ENCODE peak calls at places on chromosomes 16 and 17, in six cellular contexts. One of them, this sample, is unnamed.

GRCh38 chr16:31327675-31328225 is 27.2 kb upstream of the ITGAX start:
- DNase-seq in tibial nerve: no peak
- DNase-seq in dorsolateral prefrontal cortex: no peak
- DNase-seq in prostate gland: no peak
- DNase-seq in mucosa of descending colon: no peak
- DNase-seq in GM12865: no peak
- DNase-seq in this sample: no peak

GRCh38 chr17:64297467-64298088 is 34.5 kb upstream of the TEX2 start:
- DNase-seq in tibial nerve: no peak
- DNase-seq in dorsolateral prefrontal cortex: no peak
- DNase-seq in prostate gland: no peak
- DNase-seq in mucosa of descending colon: no peak
- DNase-seq in GM12865: no peak
- DNase-seq in this sample: no peak

GRCh38 chr17:81218459-81218858 is 4.3 kb downstream of the CEP131 start:
- DNase-seq in tibial nerve: no peak
- DNase-seq in dorsolateral prefrontal cortex: no peak
- DNase-seq in prostate gland: no peak
- DNase-seq in mucosa of descending colon: no peak
- DNase-seq in GM12865: no peak
- DNase-seq in this sample: no peak

GRCh38 chr16:25033852-25034251 is 18.7 kb upstream of the ARHGAP17 start:
- DNase-seq in tibial nerve: no peak
- DNase-seq in dorsolateral prefrontal cortex: no peak
- DNase-seq in prostate gland: no peak
- DNase-seq in mucosa of descending colon: no peak
- DNase-seq in GM12865: no peak
- DNase-seq in this sample: no peak

GRCh38 chr17:57207396-57207795 is 48.9 kb upstream of the MSI2 start:
- DNase-seq in tibial nerve: no peak
- DNase-seq in dorsolateral prefrontal cortex: no peak
- DNase-seq in prostate gland: no peak
- DNase-seq in mucosa of descending colon: no peak
- DNase-seq in GM12865: no peak
- DNase-seq in this sample: no peak

GRCh38 chr17:62882284-62882683 is 74.2 kb upstream of the MARCHF10 start:
- DNase-seq in tibial nerve: no peak
- DNase-seq in dorsolateral prefrontal cortex: no peak
- DNase-seq in prostate gland: no peak
- DNase-seq in mucosa of descending colon: no peak
- DNase-seq in GM12865: no peak
- DNase-seq in this sample: no peak

GRCh38 chr17:19579192-19579668 is 45.6 kb downstream of the SLC47A1 start:
- DNase-seq in tibial nerve: no peak
- DNase-seq in dorsolateral prefrontal cortex: no peak
- DNase-seq in prostate gland: no peak
- DNase-seq in mucosa of descending colon: no peak
- DNase-seq in GM12865: no peak
- DNase-seq in this sample: no peak

GRCh38 chr16:84477661-84478060 is 26.8 kb downstream of the MEAK7 start:
- DNase-seq in tibial nerve: no peak
- DNase-seq in dorsolateral prefrontal cortex: peak
- DNase-seq in prostate gland: no peak
- DNase-seq in mucosa of descending colon: no peak
- DNase-seq in GM12865: no peak
- DNase-seq in this sample: no peak

GRCh38 chr16:69112285-69113129 is 7.1 kb downstream of the HAS3 start:
- DNase-seq in tibial nerve: no peak
- DNase-seq in dorsolateral prefrontal cortex: peak
- DNase-seq in prostate gland: no peak
- DNase-seq in mucosa of descending colon: peak
- DNase-seq in GM12865: peak
- DNase-seq in this sample: no peak

GRCh38 chr17:17570207-17570797 is 21.2 kb downstream of the PEMT start:
- DNase-seq in tibial nerve: no peak
- DNase-seq in dorsolateral prefrontal cortex: peak
- DNase-seq in prostate gland: peak
- DNase-seq in mucosa of descending colon: peak
- DNase-seq in GM12865: no peak
- DNase-seq in this sample: no peak

GRCh38 chr16:27405546-27406451 is 3.8 kb downstream of the IL21R start:
- DNase-seq in tibial nerve: no peak
- DNase-seq in dorsolateral prefrontal cortex: no peak
- DNase-seq in prostate gland: no peak
- DNase-seq in mucosa of descending colon: no peak
- DNase-seq in GM12865: peak
- DNase-seq in this sample: no peak

GRCh38 chr17:80839401-80839800 is 152.2 kb upstream of the CHMP6 start:
- DNase-seq in tibial nerve: no peak
- DNase-seq in dorsolateral prefrontal cortex: peak
- DNase-seq in prostate gland: no peak
- DNase-seq in mucosa of descending colon: no peak
- DNase-seq in GM12865: no peak
- DNase-seq in this sample: no peak

GRCh38 chr17:7886227-7887037 is 2.2 kb upstream of the CHD3 start:
- DNase-seq in tibial nerve: no peak
- DNase-seq in dorsolateral prefrontal cortex: no peak
- DNase-seq in prostate gland: peak
- DNase-seq in mucosa of descending colon: peak
- DNase-seq in GM12865: peak
- DNase-seq in this sample: no peak

GRCh38 chr16:2039286-2040030 is 8.2 kb downstream of the NTHL1 start:
- DNase-seq in tibial nerve: peak
- DNase-seq in dorsolateral prefrontal cortex: no peak
- DNase-seq in prostate gland: peak
- DNase-seq in mucosa of descending colon: peak
- DNase-seq in GM12865: no peak
- DNase-seq in this sample: no peak

GRCh38 chr17:30970757-30971567 is at the start of gene RNF135:
- DNase-seq in tibial nerve: peak
- DNase-seq in dorsolateral prefrontal cortex: peak
- DNase-seq in prostate gland: peak
- DNase-seq in mucosa of descending colon: peak
- DNase-seq in GM12865: peak
- DNase-seq in this sample: no peak
- H3K4me3 ChIP-seq in tibial nerve: peak
- H3K4me3 ChIP-seq in dorsolateral prefrontal cortex: peak
- H3K4me3 ChIP-seq in prostate gland: peak
- H3K4me3 ChIP-seq in mucosa of descending colon: peak
- H3K4me3 ChIP-seq in GM12865: peak
- H3K4me3 ChIP-seq in this sample: peak

DNA sequence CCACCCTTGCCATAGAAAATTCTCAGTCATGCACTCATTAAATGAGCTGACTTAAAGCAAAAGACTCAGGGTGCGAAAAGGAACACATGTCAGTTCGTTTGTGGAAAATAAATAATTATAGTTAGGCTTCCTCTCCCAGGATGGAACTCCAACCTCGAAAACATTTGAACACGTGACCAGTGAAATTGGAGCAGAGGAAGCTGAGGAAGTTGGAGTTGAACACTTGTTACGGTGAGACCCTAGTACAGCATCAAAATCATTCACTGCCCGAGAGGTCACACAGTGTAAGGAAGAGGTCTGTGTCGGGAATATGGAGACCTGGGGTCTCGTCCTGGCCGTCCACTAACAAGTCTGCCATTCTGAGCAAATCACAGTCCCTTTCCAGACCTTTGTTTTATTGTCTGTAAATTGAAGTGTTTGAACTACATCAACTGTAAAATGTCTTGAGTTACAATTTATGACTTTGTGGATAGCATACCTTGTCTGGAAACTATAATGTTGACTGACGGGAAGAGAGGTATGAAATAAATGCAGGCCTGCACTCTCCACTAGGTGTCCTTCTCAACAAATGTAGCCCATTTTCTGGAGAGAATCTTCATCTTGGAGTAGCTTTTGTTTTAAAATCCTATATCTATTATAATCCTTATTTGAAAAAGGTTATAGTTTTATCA is 7.7 kb downstream of the PSMD7 start:
- DNase-seq in tibial nerve: no peak
- DNase-seq in dorsolateral prefrontal cortex: no peak
- DNase-seq in prostate gland: no peak
- DNase-seq in mucosa of descending colon: peak
- DNase-seq in GM12865: no peak
- DNase-seq in this sample: no peak
- TF ChIP-seq CTCF in tibial nerve: no peak
- TF ChIP-seq CTCF in dorsolateral prefrontal cortex: peak
- TF ChIP-seq CTCF in prostate gland: peak
- TF ChIP-seq CTCF in mucosa of descending colon: peak
- TF ChIP-seq CTCF in GM12865: peak
- TF ChIP-seq CTCF in this sample: peak

GRCh38 chr17:48427598-48427997 is 2.4 kb downstream of the SKAP1 start:
- DNase-seq in tibial nerve: no peak
- DNase-seq in dorsolateral prefrontal cortex: no peak
- DNase-seq in prostate gland: no peak
- DNase-seq in mucosa of descending colon: peak
- DNase-seq in GM12865: peak
- DNase-seq in this sample: peak

GRCh38 chr17:48429156-48429555 is 858 bp downstream of the SKAP1 start:
- DNase-seq in tibial nerve: no peak
- DNase-seq in dorsolateral prefrontal cortex: no peak
- DNase-seq in prostate gland: no peak
- DNase-seq in mucosa of descending colon: peak
- DNase-seq in GM12865: peak
- DNase-seq in this sample: no peak

GRCh38 chr17:48432820-48433775 is 3.1 kb upstream of the SKAP1 start:
- DNase-seq in tibial nerve: no peak
- DNase-seq in dorsolateral prefrontal cortex: no peak
- DNase-seq in prostate gland: no peak
- DNase-seq in mucosa of descending colon: no peak
- DNase-seq in GM12865: no peak
- DNase-seq in this sample: no peak

GRCh38 chr17:48426019-48426418 is 4.0 kb downstream of the SKAP1 start:
- DNase-seq in tibial nerve: no peak
- DNase-seq in dorsolateral prefrontal cortex: no peak
- DNase-seq in prostate gland: no peak
- DNase-seq in mucosa of descending colon: no peak
- DNase-seq in GM12865: no peak
- DNase-seq in this sample: no peak

DNA sequence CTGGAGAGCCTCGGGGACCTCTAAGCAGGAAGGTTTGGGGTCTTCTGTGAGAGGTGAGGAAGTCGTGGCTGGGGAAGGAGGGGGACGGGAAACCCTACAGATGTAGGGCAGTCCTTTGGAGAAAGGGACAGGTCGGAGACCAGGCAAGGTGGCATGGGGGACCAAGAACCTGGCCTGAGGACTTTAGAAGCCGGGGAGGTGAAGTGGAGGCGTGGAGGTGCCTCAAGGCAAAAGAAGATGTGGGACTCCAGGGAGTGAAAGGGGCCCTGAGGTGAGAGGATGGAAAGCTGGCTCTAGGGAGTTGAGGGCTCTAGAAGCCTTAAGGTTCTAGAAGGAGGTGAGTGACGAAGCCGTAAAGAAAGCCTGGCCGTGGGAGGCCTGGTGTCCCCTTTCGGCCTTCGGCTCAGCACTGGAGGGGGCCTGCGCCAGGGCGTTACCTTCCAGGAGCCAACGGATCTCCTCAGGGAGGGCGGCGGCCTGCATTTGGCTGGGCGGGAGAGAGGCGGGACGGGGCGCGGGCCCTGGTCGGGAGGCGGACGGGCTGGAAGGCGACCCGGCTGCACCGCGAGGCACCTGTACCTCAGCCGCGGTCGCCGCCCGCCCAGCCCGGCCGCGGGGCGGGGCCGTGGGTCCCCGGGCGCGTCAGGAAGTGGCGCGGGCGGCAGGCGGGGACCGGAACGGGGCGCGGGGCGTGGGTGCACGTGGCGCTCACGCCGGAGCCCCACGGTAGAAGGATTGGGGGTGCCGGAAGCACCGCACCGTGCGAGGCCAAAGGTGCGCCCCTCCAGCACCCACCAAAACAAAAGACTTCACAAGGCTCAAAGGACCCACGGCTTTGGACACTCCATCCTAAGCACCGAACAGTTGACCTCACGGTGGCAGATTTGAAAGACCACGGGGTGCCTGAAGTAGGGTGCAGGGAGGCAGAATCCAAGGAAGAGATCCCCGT is at the start of gene SKAP1:
- DNase-seq in tibial nerve: no peak
- DNase-seq in dorsolateral prefrontal cortex: no peak
- DNase-seq in prostate gland: no peak
- DNase-seq in mucosa of descending colon: peak
- DNase-seq in GM12865: peak
- DNase-seq in this sample: no peak
- H3K4me3 ChIP-seq in tibial nerve: peak
- H3K4me3 ChIP-seq in dorsolateral prefrontal cortex: no peak
- H3K4me3 ChIP-seq in prostate gland: peak
- H3K4me3 ChIP-seq in mucosa of descending colon: no peak
- H3K4me3 ChIP-seq in GM12865: peak
- H3K4me3 ChIP-seq in this sample: peak

GRCh38 chr17:69357701-69358100 is 30.8 kb upstream of the ABCA5 start:
- DNase-seq in tibial nerve: no peak
- DNase-seq in dorsolateral prefrontal cortex: no peak
- DNase-seq in prostate gland: no peak
- DNase-seq in mucosa of descending colon: no peak
- DNase-seq in GM12865: peak
- DNase-seq in this sample: no peak

GRCh38 chr17:69361156-69361555 is 34.2 kb upstream of the ABCA5 start:
- DNase-seq in tibial nerve: no peak
- DNase-seq in dorsolateral prefrontal cortex: no peak
- DNase-seq in prostate gland: no peak
- DNase-seq in mucosa of descending colon: no peak
- DNase-seq in GM12865: no peak
- DNase-seq in this sample: no peak

GRCh38 chr17:69363488-69364210 is 36.7 kb upstream of the ABCA5 start:
- DNase-seq in tibial nerve: no peak
- DNase-seq in dorsolateral prefrontal cortex: no peak
- DNase-seq in prostate gland: no peak
- DNase-seq in mucosa of descending colon: no peak
- DNase-seq in GM12865: no peak
- DNase-seq in this sample: no peak

GRCh38 chr17:69356625-69357024 is 29.7 kb upstream of the ABCA5 start:
- DNase-seq in tibial nerve: no peak
- DNase-seq in dorsolateral prefrontal cortex: no peak
- DNase-seq in prostate gland: no peak
- DNase-seq in mucosa of descending colon: no peak
- DNase-seq in GM12865: no peak
- DNase-seq in this sample: no peak

DNA sequence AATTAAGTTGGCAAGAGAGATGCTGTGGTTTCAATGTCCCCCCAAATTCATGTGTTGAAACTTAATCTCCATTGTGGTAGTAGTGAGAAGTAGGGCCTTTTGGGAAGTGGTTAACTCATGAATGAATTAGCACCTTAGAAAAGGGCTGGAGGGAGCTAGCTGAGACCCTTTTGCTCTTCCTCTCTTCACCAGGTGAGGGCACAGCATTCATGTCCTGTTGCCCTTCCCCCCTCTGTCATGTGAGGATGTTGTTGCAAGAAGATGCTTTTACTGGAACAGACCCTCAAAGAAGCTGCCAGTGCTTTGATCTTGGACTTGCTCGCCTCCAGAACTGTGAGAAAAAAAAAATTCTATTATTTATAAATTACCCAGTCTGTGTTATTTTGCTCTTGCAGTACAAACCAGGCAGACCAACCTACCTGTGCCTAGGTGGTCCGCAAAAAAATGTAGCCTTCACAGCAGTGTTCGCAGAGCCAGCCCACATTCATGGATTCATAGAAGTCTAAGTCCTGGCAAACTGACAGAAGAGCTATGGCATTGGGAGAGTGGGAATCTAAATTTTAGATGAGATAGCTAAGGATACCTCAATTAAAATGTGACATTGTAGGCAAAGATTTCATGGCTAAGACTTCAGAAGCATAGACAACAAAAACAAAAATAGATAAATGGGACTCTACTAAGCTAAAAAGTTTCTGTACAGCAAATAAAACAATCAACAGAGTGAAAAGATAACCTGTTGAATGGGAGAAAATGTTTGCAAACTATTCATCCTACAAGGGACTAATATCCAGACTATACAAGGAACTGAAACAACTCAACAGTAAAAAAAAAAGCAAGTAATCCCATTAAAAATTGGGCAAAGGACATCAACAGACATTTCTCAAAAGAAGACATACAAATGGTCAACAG is 32.0 kb upstream of the ABCA5 start:
- DNase-seq in tibial nerve: no peak
- DNase-seq in dorsolateral prefrontal cortex: no peak
- DNase-seq in prostate gland: no peak
- DNase-seq in mucosa of descending colon: peak
- DNase-seq in GM12865: peak
- DNase-seq in this sample: no peak
- TF ChIP-seq CTCF in tibial nerve: no peak
- TF ChIP-seq CTCF in dorsolateral prefrontal cortex: no peak
- TF ChIP-seq CTCF in prostate gland: no peak
- TF ChIP-seq CTCF in mucosa of descending colon: no peak
- TF ChIP-seq CTCF in GM12865: peak
- TF ChIP-seq CTCF in this sample: peak